ENCODE peak calls at places on chromosome 1, in ten cellular contexts. W, O, S, N, G, J, M, A, Z and B are unnamed samples.

GRCh38 chr1:220565670-220566069 is 37.7 kb downstream of the MARK1 start:
- DNase-seq in N (no peak), Z (no peak), O (no peak), W (no peak), A (no peak), G (no peak), S (no peak), M (no peak), J (no peak), B (no peak)

GRCh38 chr1:20493839-20494608 is 8.0 kb upstream of the CAMK2N1 start:
- DNase-seq in W (peak; percentile 89), A (peak; percentile 70), N (peak; percentile 53), M (peak; percentile 89), G (peak; percentile 82), S (peak; percentile 89), Z (peak; percentile 87), J (peak; percentile 81), O (peak; percentile 79), B (peak; percentile 86)

GRCh38 chr1:86703696-86704455 is 500 bp upstream of the SH3GLB1 start:
- DNase-seq in A (peak; percentile 4), M (peak; percentile 27), S (no peak), W (peak; percentile 38), Z (peak; percentile 55), O (no peak), J (no peak), G (peak; percentile 64), N (no peak), B (peak; percentile 75)

GRCh38 chr1:154971341-154971998 is 923 bp upstream of the SHC1 start:
- DNase-seq in G (no peak), M (peak; percentile 67), W (no peak), N (no peak), O (no peak), S (no peak), J (peak; percentile 73), A (peak; percentile 73), Z (no peak), B (no peak)

GRCh38 chr1:216475659-216476276 is 52.5 kb upstream of the USH2A start:
- DNase-seq in A (no peak), J (no peak), N (no peak), Z (no peak), S (no peak), M (no peak), O (no peak), W (no peak), G (no peak), B (no peak)

GRCh38 chr1:109269981-109270622 is 12.8 kb downstream of the PSRC1 start:
- DNase-seq in G (no peak), S (no peak), N (no peak), O (no peak), Z (no peak), W (no peak), M (no peak), A (no peak), J (no peak), B (peak; percentile 58)

GRCh38 chr1:68791800-68792199 is 294.9 kb upstream of the DEPDC1 start:
- DNase-seq in N (no peak), W (no peak), G (no peak), O (no peak), A (no peak), Z (no peak), S (no peak), J (no peak), M (no peak), B (no peak)

GRCh38 chr1:22607154-22607553 is 29.3 kb upstream of the C1QA start:
- DNase-seq in Z (no peak), O (no peak), J (no peak), W (no peak), N (no peak), M (no peak), S (no peak), G (no peak), A (no peak), B (no peak)

GRCh38 chr1:183633676-183634343 is 1.8 kb downstream of the ARPC5 start:
- DNase-seq in N (no peak), W (no peak), S (no peak), M (no peak), Z (no peak), O (no peak), G (no peak), A (peak; percentile 62), J (no peak), B (no peak)